ENCODE peak calls at places on chromosome 19, in seven cellular contexts. B is hepatocyte, I is T1000, X is GM03348, C is C1 segment of cervical spinal cord, Z is A172, L is NCI-H2171 treated with DMSO at 0.1 percent for 48 hours. S is an unnamed sample.

GRCh38 chr19:6767081-6767356 is 216 bp downstream of the SH2D3A start:
- DNase-seq in X (no peak), Z (no peak), C (no peak), B (no peak), L (peak; percentile 53), I (no peak), S (no peak)

GRCh38 chr19:7832781-7833180 is 2.8 kb downstream of the EVI5L start:
- DNase-seq in B (no peak), C (no peak), Z (no peak), I (no peak), X (no peak), L (no peak), S (no peak)

GRCh38 chr19:17616961-17617806 is 61.7 kb downstream of the COLGALT1 start:
- DNase-seq in B (peak; percentile 24), L (no peak), X (no peak), Z (peak; percentile 15), C (no peak), I (peak; percentile 14), S (no peak)

GRCh38 chr19:56670401-56670960 is 1.1 kb downstream of the ZNF835 start:
- DNase-seq in C (no peak), I (no peak), X (no peak), L (no peak), Z (no peak), B (no peak), S (no peak)

GRCh38 chr19:45574526-45574925 is 10.1 kb downstream of the OPA3 start:
- DNase-seq in C (no peak), Z (no peak), B (no peak), X (no peak), L (no peak), I (no peak), S (no peak)

GRCh38 chr19:776549-776948 is 20.7 kb upstream of the PTBP1 start:
- DNase-seq in C (no peak), Z (no peak), B (no peak), L (no peak), I (no peak), X (no peak), S (no peak)

GRCh38 chr19:44554641-44555246 is 25.3 kb upstream of the CEACAM20 start:
- DNase-seq in B (no peak), L (no peak), C (no peak), I (no peak), X (no peak), Z (no peak), S (no peak)

GRCh38 chr19:8252922-8253589 is 43.9 kb downstream of the CERS4 start:
- DNase-seq in C (peak; percentile 40), Z (peak; percentile 69), X (peak; percentile 95), L (peak; percentile 81), I (peak; percentile 67), B (peak; percentile 87), S (no peak)

GRCh38 chr19:17757125-17757524 is 5.8 kb downstream of the FCHO1 start:
- DNase-seq in L (peak; percentile 94), I (peak; percentile 39), X (peak; percentile 68), C (peak; percentile 74), Z (peak; percentile 73), B (peak; percentile 51), S (peak; percentile 16)

S was measured in NCI-H524 treated with DMSO at 0.1 percent for 48 hours.